ENCODE peak calls at places on chromosomes 1 and 21, in seven cellular contexts. F is H1, A is K562, W is HCT116, Y is SK-N-SH, I is HepG2, J is GM12878. Q is an unnamed sample.

GRCh38 chr1:78279051-78279450 is 211.7 kb upstream of the PTGFR start:
- DNase-seq in W (no peak), I (no peak), J (no peak), A (no peak), Y (no peak), F (no peak), Q (no peak)

GRCh38 chr1:6234502-6235295 is 1.1 kb downstream of the ICMT start:
- DNase-seq in A (no peak), F (no peak), W (no peak), Y (no peak), J (no peak), I (no peak), Q (no peak)

GRCh38 chr1:24427469-24427862 is 11.9 kb downstream of the NIPAL3 start:
- DNase-seq in F (no peak), A (no peak), W (no peak), I (no peak), J (no peak), Y (no peak), Q (no peak)

GRCh38 chr1:111323231-111323630 is 32.6 kb downstream of the CHIA start:
- DNase-seq in F (no peak), J (no peak), I (no peak), W (no peak), Y (no peak), A (no peak), Q (peak; percentile 62)

GRCh38 chr1:200670215-200671118 is 760 bp upstream of the DDX59 start:
- DNase-seq in I (peak; percentile 24), Y (peak; percentile 57), A (peak; percentile 43), F (no peak), W (peak; percentile 69), J (no peak), Q (peak; percentile 73)

GRCh38 chr1:23824711-23825075 is 536 bp downstream of the HMGCL start:
- DNase-seq in W (no peak), J (no peak), I (peak; percentile 60), F (no peak), A (no peak), Y (no peak), Q (no peak)

GRCh38 chr1:90402893-90403849 is 313.9 kb downstream of the BARHL2 start:
- DNase-seq in Y (peak; percentile 0), I (peak; percentile 89), J (no peak), F (no peak), A (no peak), W (peak; percentile 94), Q (peak; percentile 8)

GRCh38 chr1:12591267-12591938 is 26.6 kb downstream of the DHRS3 start:
- DNase-seq in A (no peak), J (no peak), I (no peak), F (no peak), W (no peak), Y (no peak), Q (peak; percentile 26)

GRCh38 chr1:174990382-174990999 is 9.3 kb upstream of the CACYBP start:
- DNase-seq in W (no peak), F (no peak), I (peak; percentile 60), J (no peak), A (no peak), Y (peak; percentile 49), Q (peak; percentile 86)

GRCh38 chr1:67285780-67286488 is 21.7 kb upstream of the IL12RB2 start:
- DNase-seq in W (no peak), F (no peak), J (peak; percentile 20), I (no peak), A (no peak), Y (no peak), Q (no peak)

GRCh38 chr1:41614818-41615217 is 130.3 kb upstream of the EDN2 start:
- DNase-seq in J (no peak), Y (no peak), F (peak; percentile 11), W (no peak), I (no peak), A (no peak), Q (no peak)

GRCh38 chr1:150578278-150579109 is 916 bp downstream of the MCL1 start:
- DNase-seq in Y (peak; percentile 27), W (no peak), J (no peak), A (no peak), F (no peak), I (peak; percentile 72), Q (peak; percentile 71)

GRCh38 chr21:34812510-34813265 is 143.9 kb downstream of the CLIC6 start:
- DNase-seq in A (no peak), W (no peak), F (no peak), J (no peak), Y (no peak), I (peak; percentile 78), Q (no peak)

GRCh38 chr1:91752324-91752723 is 133.6 kb downstream of the TGFBR3 start:
- DNase-seq in Y (no peak), W (no peak), I (no peak), J (peak; percentile 62), F (no peak), A (no peak), Q (no peak)

GRCh38 chr1:18217398-18218043 is 109.9 kb downstream of the IGSF21 start:
- DNase-seq in Y (peak; percentile 46), I (peak; percentile 33), A (peak; percentile 58), W (peak; percentile 31), F (peak; percentile 68), J (no peak), Q (peak; percentile 13)

GRCh38 chr1:155968670-155969069 is 9.7 kb downstream of the ARHGEF2 start:
- DNase-seq in F (no peak), W (no peak), A (no peak), Y (peak; percentile 37), J (no peak), I (no peak), Q (no peak)

GRCh38 chr1:86990826-86991225 is 76.4 kb downstream of the HS2ST1 start:
- DNase-seq in A (no peak), Y (no peak), W (no peak), F (no peak), I (no peak), J (no peak), Q (no peak)

GRCh38 chr1:204268101-204268500 is 54.3 kb upstream of the GOLT1A start:
- DNase-seq in W (no peak), I (no peak), J (no peak), A (no peak), Y (no peak), F (no peak), Q (no peak)

GRCh38 chr1:109500886-109501285 is 7.0 kb downstream of the CYB561D1 start:
- DNase-seq in F (no peak), Y (no peak), A (no peak), W (no peak), J (no peak), I (no peak), Q (no peak)

GRCh38 chr1:2316451-2316940 is 74.9 kb downstream of the MORN1 start:
- DNase-seq in W (no peak), I (no peak), A (no peak), F (no peak), J (no peak), Y (no peak), Q (no peak)

GRCh38 chr21:43815107-43815742 is 25.8 kb downstream of the RRP1 start:
- DNase-seq in Y (no peak), W (peak; percentile 8), A (peak; percentile 94), J (no peak), F (no peak), I (no peak), Q (peak; percentile 46)

GRCh38 chr1:2383576-2383975 is 7.8 kb downstream of the MORN1 start:
- DNase-seq in I (no peak), A (no peak), W (no peak), F (no peak), Y (no peak), J (no peak), Q (no peak)

GRCh38 chr1:29196863-29197589 is 15.3 kb upstream of the SRSF4 start:
- DNase-seq in J (no peak), Y (no peak), W (no peak), I (no peak), A (no peak), F (no peak), Q (no peak)

GRCh38 chr1:25361901-25362300 is 23.8 kb downstream of the TMEM50A start:
- DNase-seq in A (no peak), W (no peak), I (no peak), J (no peak), F (no peak), Y (no peak), Q (no peak)

GRCh38 chr1:3548156-3548893 is 63.0 kb downstream of the MEGF6 start:
- DNase-seq in F (no peak), I (no peak), Y (no peak), W (no peak), J (no peak), A (no peak), Q (no peak)

GRCh38 chr21:41875086-41875485 is 4.1 kb downstream of the PRDM15 start:
- DNase-seq in W (no peak), A (no peak), Y (no peak), F (no peak), I (no peak), J (no peak), Q (no peak)
- TF ChIP-seq JUND in W (no peak), A (no peak), Y (no peak), F (no peak), I (no peak), J (no peak), Q (no peak)

GRCh38 chr1:61844006-61844405 is 101.7 kb downstream of the PATJ start:
- DNase-seq in Y (no peak), F (no peak), J (no peak), W (no peak), I (no peak), A (no peak), Q (no peak)

GRCh38 chr1:61839702-61840101 is 97.4 kb downstream of the PATJ start:
- DNase-seq in W (no peak), F (no peak), I (no peak), Y (no peak), A (no peak), J (no peak), Q (no peak)

DNA sequence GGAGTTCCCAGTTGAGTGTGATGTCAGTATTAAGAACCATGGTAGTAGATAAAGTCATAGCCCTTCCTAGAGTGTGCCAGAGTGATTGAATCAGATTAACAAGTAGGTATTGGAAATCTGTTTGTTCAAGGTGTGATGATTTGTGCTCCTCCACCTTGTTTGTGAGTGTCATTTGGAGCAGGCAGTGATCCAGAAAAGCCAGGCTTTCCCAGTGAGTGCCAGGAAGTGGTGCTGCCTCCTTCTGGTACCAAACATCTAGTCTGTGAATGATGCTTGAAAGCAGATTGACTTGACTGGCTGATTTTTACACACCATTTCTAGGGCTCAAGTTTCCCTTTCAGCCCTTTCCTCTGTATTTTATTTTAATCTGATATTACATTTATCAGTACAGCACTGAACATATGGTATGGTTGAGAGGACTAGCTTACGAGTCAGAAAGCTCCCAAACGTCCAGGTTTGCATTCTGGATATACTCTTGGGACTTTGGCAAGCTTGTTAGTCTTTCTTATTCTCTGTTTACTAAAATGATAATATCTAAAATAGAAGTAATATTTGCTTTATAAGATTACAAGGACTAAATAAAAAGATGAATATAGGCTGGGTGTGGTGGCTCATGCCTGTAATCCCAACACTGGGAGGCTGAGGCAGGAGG is 100.7 kb downstream of the PATJ start:
- DNase-seq in Y (no peak), A (no peak), J (no peak), F (no peak), W (no peak), I (no peak), Q (no peak)
- TF ChIP-seq JUND in Y (no peak), A (no peak), J (no peak), F (no peak), W (no peak), I (no peak), Q (no peak)

GRCh38 chr21:25457411-25457810 is 149.9 kb downstream of the MRPL39 start:
- DNase-seq in J (peak; percentile 83), A (no peak), Y (no peak), I (no peak), W (no peak), F (no peak), Q (no peak)
- TF ChIP-seq JUND in J (peak; percentile 91), A (no peak), Y (peak; percentile 39), I (no peak), W (no peak), F (no peak), Q (no peak)

GRCh38 chr1:243264718-243265117 is 8.9 kb downstream of the SDCCAG8 start:
- DNase-seq in A (no peak), Y (peak; percentile 16), I (no peak), J (no peak), W (no peak), F (no peak), Q (no peak)
- TF ChIP-seq JUND in A (no peak), Y (no peak), I (no peak), J (no peak), W (no peak), F (no peak), Q (no peak)

Q was measured in T47D.